ENCODE peak calls at places on chromosomes 7 and 10, in four cellular contexts. J is NCI-H2227 treated with DMSO at 0.1 percent for 48 hours, E is Daoy, D is pons. F is an unnamed sample.

GRCh38 chr7:118803-119376 is 73.5 kb upstream of the FAM20C start:
- DNase-seq in D (peak), J (no peak), E (no peak), F (no peak)

GRCh38 chr7:88942815-88943501 is 147.4 kb upstream of the TEX47 start:
- DNase-seq in D (no peak), E (no peak), J (no peak), F (no peak)

GRCh38 chr10:119006451-119007210 is 22.9 kb upstream of the NANOS1 start:
- DNase-seq in J (no peak), E (peak), D (no peak), F (no peak)

GRCh38 chr10:93065675-93066543 is 5.3 kb downstream of the CYP26C1 start:
- DNase-seq in E (no peak), D (no peak), J (no peak), F (no peak)

GRCh38 chr7:129804301-129805085 is 148.3 kb downstream of the UBE2H start:
- DNase-seq in J (no peak), E (no peak), D (no peak), F (no peak)

GRCh38 chr10:6699336-6699735 is 119.3 kb upstream of the PRKCQ start:
- DNase-seq in E (no peak), D (no peak), J (no peak), F (no peak)

GRCh38 chr7:151873402-151873965 is 3.4 kb downstream of the PRKAG2 start:
- DNase-seq in J (no peak), D (no peak), E (no peak), F (no peak)

GRCh38 chr7:72140566-72140965 is 271.6 kb downstream of the CALN1 start:
- DNase-seq in D (no peak), J (no peak), E (no peak), F (no peak)

GRCh38 chr10:52747680-52748079 is 24.9 kb downstream of the MBL2 start:
- DNase-seq in D (no peak), E (no peak), J (no peak), F (no peak)

GRCh38 chr7:28179081-28180030 is 1.2 kb downstream of the JAZF1 start:
- DNase-seq in J (peak), D (no peak), E (peak), F (peak)

GRCh38 chr7:90726120-90726519 is 130.0 kb downstream of the CDK14 start:
- DNase-seq in D (no peak), J (no peak), E (no peak), F (no peak)

GRCh38 chr10:131843089-131843595 is 57.7 kb upstream of the PPP2R2D start:
- DNase-seq in E (no peak), J (no peak), D (no peak), F (no peak)

GRCh38 chr7:2802082-2802481 is 42.0 kb downstream of the GNA12 start:
- DNase-seq in E (no peak), J (no peak), D (no peak), F (no peak)

GRCh38 chr10:132293416-132294195 is 14.1 kb downstream of the STK32C start:
- DNase-seq in J (no peak), D (no peak), E (no peak), F (no peak)

GRCh38 chr7:16915405-16915804 is 33.6 kb upstream of the AGR3 start:
- DNase-seq in D (no peak), E (peak), J (no peak), F (no peak)